ENCODE peak calls at places on chromosome 7, in five cellular contexts. One of them, this sample, is unnamed.

GRCh38 chr7:81516898-81517297 is 252.9 kb downstream of the HGF start:
- DNase-seq in hypothalamus: no peak
- DNase-seq in psoas muscle: no peak
- DNase-seq in HTR-8/SVneo: no peak
- DNase-seq in activated T-cell treated with anti-CD3 and anti-CD28 coated beads for 1 hour: no peak
- DNase-seq in this sample: no peak

GRCh38 chr7:29106128-29106988 is 40.0 kb downstream of the CPVL start:
- DNase-seq in hypothalamus: no peak
- DNase-seq in psoas muscle: no peak
- DNase-seq in HTR-8/SVneo: peak
- DNase-seq in activated T-cell treated with anti-CD3 and anti-CD28 coated beads for 1 hour: no peak
- DNase-seq in this sample: peak

GRCh38 chr7:117665393-117665792 is 185.6 kb downstream of the CFTR start:
- DNase-seq in hypothalamus: no peak
- DNase-seq in psoas muscle: no peak
- DNase-seq in HTR-8/SVneo: no peak
- DNase-seq in activated T-cell treated with anti-CD3 and anti-CD28 coated beads for 1 hour: no peak
- DNase-seq in this sample: no peak

GRCh38 chr7:140231779-140232491 is 55.2 kb upstream of the KDM7A start:
- DNase-seq in hypothalamus: no peak
- DNase-seq in psoas muscle: no peak
- DNase-seq in HTR-8/SVneo: no peak
- DNase-seq in activated T-cell treated with anti-CD3 and anti-CD28 coated beads for 1 hour: peak
- DNase-seq in this sample: no peak

GRCh38 chr7:47622946-47623640 is 41.2 kb upstream of the TNS3 start:
- DNase-seq in hypothalamus: no peak
- DNase-seq in psoas muscle: no peak
- DNase-seq in HTR-8/SVneo: no peak
- DNase-seq in activated T-cell treated with anti-CD3 and anti-CD28 coated beads for 1 hour: no peak
- DNase-seq in this sample: peak

GRCh38 chr7:26008428-26008827 is 143.6 kb upstream of the NFE2L3 start:
- DNase-seq in hypothalamus: no peak
- DNase-seq in psoas muscle: no peak
- DNase-seq in HTR-8/SVneo: no peak
- DNase-seq in activated T-cell treated with anti-CD3 and anti-CD28 coated beads for 1 hour: no peak
- DNase-seq in this sample: no peak

GRCh38 chr7:30633223-30633622 is 38.5 kb downstream of the GARS1 start:
- DNase-seq in hypothalamus: no peak
- DNase-seq in psoas muscle: no peak
- DNase-seq in HTR-8/SVneo: no peak
- DNase-seq in activated T-cell treated with anti-CD3 and anti-CD28 coated beads for 1 hour: no peak
- DNase-seq in this sample: no peak

GRCh38 chr7:30925117-30925516 is 13.5 kb downstream of the AQP1 start:
- DNase-seq in hypothalamus: no peak
- DNase-seq in psoas muscle: peak
- DNase-seq in HTR-8/SVneo: no peak
- DNase-seq in activated T-cell treated with anti-CD3 and anti-CD28 coated beads for 1 hour: no peak
- DNase-seq in this sample: no peak

GRCh38 chr7:69403169-69403568 is 195.1 kb upstream of the AUTS2 start:
- DNase-seq in hypothalamus: no peak
- DNase-seq in psoas muscle: no peak
- DNase-seq in HTR-8/SVneo: no peak
- DNase-seq in activated T-cell treated with anti-CD3 and anti-CD28 coated beads for 1 hour: no peak
- DNase-seq in this sample: no peak

GRCh38 chr7:40945788-40946187 is 757.1 kb downstream of the INHBA start:
- DNase-seq in hypothalamus: no peak
- DNase-seq in psoas muscle: no peak
- DNase-seq in HTR-8/SVneo: no peak
- DNase-seq in activated T-cell treated with anti-CD3 and anti-CD28 coated beads for 1 hour: no peak
- DNase-seq in this sample: no peak

GRCh38 chr7:158702944-158703343 is 1.7 kb downstream of the NCAPG2 start:
- DNase-seq in hypothalamus: no peak
- DNase-seq in psoas muscle: no peak
- DNase-seq in HTR-8/SVneo: no peak
- DNase-seq in activated T-cell treated with anti-CD3 and anti-CD28 coated beads for 1 hour: no peak
- DNase-seq in this sample: no peak

GRCh38 chr7:99639267-99639666 is 22.5 kb downstream of the ZSCAN25 start:
- DNase-seq in hypothalamus: no peak
- DNase-seq in psoas muscle: no peak
- DNase-seq in HTR-8/SVneo: no peak
- DNase-seq in activated T-cell treated with anti-CD3 and anti-CD28 coated beads for 1 hour: no peak
- DNase-seq in this sample: no peak

GRCh38 chr7:106916689-106917088 is 51.6 kb downstream of the PIK3CG start:
- DNase-seq in hypothalamus: no peak
- DNase-seq in psoas muscle: no peak
- DNase-seq in HTR-8/SVneo: no peak
- DNase-seq in activated T-cell treated with anti-CD3 and anti-CD28 coated beads for 1 hour: no peak
- DNase-seq in this sample: no peak

GRCh38 chr7:37084303-37084702 is 360.0 kb upstream of the AOAH start:
- DNase-seq in hypothalamus: no peak
- DNase-seq in psoas muscle: no peak
- DNase-seq in HTR-8/SVneo: no peak
- DNase-seq in activated T-cell treated with anti-CD3 and anti-CD28 coated beads for 1 hour: no peak
- DNase-seq in this sample: no peak

GRCh38 chr7:84060760-84061261 is 133.8 kb downstream of the SEMA3A start:
- DNase-seq in hypothalamus: no peak
- DNase-seq in psoas muscle: no peak
- DNase-seq in HTR-8/SVneo: peak
- DNase-seq in activated T-cell treated with anti-CD3 and anti-CD28 coated beads for 1 hour: no peak
- DNase-seq in this sample: no peak

GRCh38 chr7:76131872-76132271 is 69.8 kb upstream of the SRRM3 start:
- DNase-seq in hypothalamus: no peak
- DNase-seq in psoas muscle: no peak
- DNase-seq in HTR-8/SVneo: no peak
- DNase-seq in activated T-cell treated with anti-CD3 and anti-CD28 coated beads for 1 hour: no peak
- DNase-seq in this sample: no peak

GRCh38 chr7:117993377-117994003 is 120.2 kb upstream of the CTTNBP2 start:
- DNase-seq in hypothalamus: no peak
- DNase-seq in psoas muscle: no peak
- DNase-seq in HTR-8/SVneo: peak
- DNase-seq in activated T-cell treated with anti-CD3 and anti-CD28 coated beads for 1 hour: no peak
- DNase-seq in this sample: no peak

GRCh38 chr7:44278451-44279161 is 46.8 kb downstream of the CAMK2B start:
- DNase-seq in hypothalamus: no peak
- DNase-seq in psoas muscle: peak
- DNase-seq in HTR-8/SVneo: no peak
- DNase-seq in activated T-cell treated with anti-CD3 and anti-CD28 coated beads for 1 hour: no peak
- DNase-seq in this sample: no peak